ENCODE peak calls at places on chromosome 21, in seven cellular contexts. S, J, G, B, Y, K and X are unnamed samples.

GRCh38 chr21:29238052-29238966 is 60.4 kb upstream of the BACH1 start:
- DNase-seq in J (no peak), S (no peak), Y (no peak), B (no peak), K (no peak), G (no peak), X (no peak)

GRCh38 chr21:46081862-46082637 is 15.9 kb upstream of the COL6A2 start:
- DNase-seq in S (no peak), B (no peak), J (no peak), Y (no peak), G (no peak), K (peak), X (no peak)

GRCh38 chr21:35096959-35097358 is 47.9 kb upstream of the RUNX1 start:
- DNase-seq in K (no peak), J (no peak), S (no peak), B (no peak), G (no peak), Y (no peak), X (no peak)

GRCh38 chr21:34595457-34595856 is 19.5 kb downstream of the RCAN1 start:
- DNase-seq in Y (no peak), S (no peak), B (no peak), J (no peak), K (no peak), G (no peak), X (no peak)

GRCh38 chr21:44804762-44805161 is 3.1 kb upstream of the UBE2G2 start:
- DNase-seq in Y (no peak), J (no peak), K (no peak), S (no peak), B (no peak), G (no peak), X (no peak)

GRCh38 chr21:46122758-46123683 is 25.1 kb downstream of the COL6A2 start:
- DNase-seq in J (no peak), Y (no peak), S (no peak), K (no peak), B (no peak), G (no peak), X (no peak)

GRCh38 chr21:37631319-37632117 is 264.9 kb downstream of the DYRK1A start:
- DNase-seq in J (no peak), Y (no peak), B (no peak), S (no peak), K (peak), G (no peak), X (no peak)

GRCh38 chr21:36630485-36631206 is 68.3 kb upstream of the SIM2 start:
- DNase-seq in Y (peak), G (peak), S (peak), B (no peak), K (peak), J (no peak), X (peak)

GRCh38 chr21:35925497-35925896 is 134.8 kb downstream of the SETD4 start:
- DNase-seq in G (no peak), Y (peak), S (no peak), B (no peak), J (no peak), K (no peak), X (no peak)

GRCh38 chr21:25970254-25970930 is 200.2 kb downstream of the APP start:
- DNase-seq in Y (no peak), G (no peak), S (no peak), J (no peak), K (no peak), B (no peak), X (no peak)

GRCh38 chr21:46151261-46151988 is 4.0 kb downstream of the FTCD start:
- DNase-seq in K (peak), B (no peak), J (no peak), G (no peak), Y (no peak), S (no peak), X (no peak)

GRCh38 chr21:31162827-31163226 is 124.6 kb upstream of the KRTAP19-8 start:
- DNase-seq in G (no peak), S (no peak), Y (no peak), B (no peak), J (no peak), K (no peak), X (no peak)